ENCODE peak calls at places on chromosomes 16 and 17, in eight cellular contexts. One of them, this sample, is unnamed.
A peak's percentile ranks its signal among the peaks of the same experiment; 100 is the strongest.

GRCh38 chr17:68011199-68011665 is 15.0 kb upstream of the C17orf58 start:
- DNase-seq in HS-5: no peak
- DNase-seq in left lung: peak; percentile 91
- DNase-seq in HTR-8/SVneo: no peak
- DNase-seq in IMR-90: no peak
- DNase-seq in fibroblast of the conjunctiva: no peak
- DNase-seq in GM04503: no peak
- DNase-seq in AG08395: peak; percentile 45
- DNase-seq in this sample: no peak

GRCh38 chr17:36901506-36901905 is 35.8 kb upstream of the LHX1 start:
- DNase-seq in fibroblast of the conjunctiva: no peak
- DNase-seq in HS-5: no peak
- DNase-seq in left lung: no peak
- DNase-seq in AG08395: no peak
- DNase-seq in HTR-8/SVneo: peak; percentile 62
- DNase-seq in GM04503: no peak
- DNase-seq in IMR-90: peak; percentile 33
- DNase-seq in this sample: no peak

GRCh38 chr17:48542114-48542955 is 2.6 kb downstream of the HOXB2 start:
- DNase-seq in HTR-8/SVneo: no peak
- DNase-seq in fibroblast of the conjunctiva: no peak
- DNase-seq in IMR-90: peak; percentile 34
- DNase-seq in AG08395: no peak
- DNase-seq in HS-5: no peak
- DNase-seq in left lung: peak; percentile 67
- DNase-seq in GM04503: no peak
- DNase-seq in this sample: no peak

GRCh38 chr16:70725024-70725911 is 39.4 kb upstream of the MTSS2 start:
- DNase-seq in fibroblast of the conjunctiva: no peak
- DNase-seq in GM04503: no peak
- DNase-seq in HTR-8/SVneo: no peak
- DNase-seq in HS-5: no peak
- DNase-seq in IMR-90: no peak
- DNase-seq in AG08395: no peak
- DNase-seq in left lung: no peak
- DNase-seq in this sample: no peak

GRCh38 chr17:61833536-61834203 is 29.7 kb downstream of the BRIP1 start:
- DNase-seq in left lung: no peak
- DNase-seq in IMR-90: peak; percentile 76
- DNase-seq in AG08395: peak; percentile 63
- DNase-seq in HS-5: peak; percentile 66
- DNase-seq in fibroblast of the conjunctiva: peak; percentile 53
- DNase-seq in HTR-8/SVneo: peak; percentile 69
- DNase-seq in GM04503: peak; percentile 44
- DNase-seq in this sample: peak; percentile 10

GRCh38 chr16:57783116-57783515 is 19.2 kb downstream of the KIFC3 start:
- DNase-seq in AG08395: no peak
- DNase-seq in fibroblast of the conjunctiva: no peak
- DNase-seq in HS-5: no peak
- DNase-seq in GM04503: no peak
- DNase-seq in HTR-8/SVneo: no peak
- DNase-seq in IMR-90: no peak
- DNase-seq in left lung: peak; percentile 0
- DNase-seq in this sample: no peak

GRCh38 chr17:40866838-40867237 is at the start of gene KRT12:
- DNase-seq in GM04503: no peak
- DNase-seq in HTR-8/SVneo: no peak
- DNase-seq in left lung: peak; percentile 34
- DNase-seq in AG08395: no peak
- DNase-seq in fibroblast of the conjunctiva: no peak
- DNase-seq in IMR-90: no peak
- DNase-seq in HS-5: no peak
- DNase-seq in this sample: no peak

GRCh38 chr16:1732071-1732470 is 26.1 kb downstream of the MAPK8IP3 start:
- DNase-seq in HS-5: no peak
- DNase-seq in AG08395: no peak
- DNase-seq in IMR-90: no peak
- DNase-seq in left lung: no peak
- DNase-seq in fibroblast of the conjunctiva: no peak
- DNase-seq in HTR-8/SVneo: no peak
- DNase-seq in GM04503: no peak
- DNase-seq in this sample: no peak

This sample was measured in Panc1.